ENCODE peak calls at places on chromosomes 13 and 19, in six cellular contexts. U is astrocyte of the cerebellum; A is substantia nigra; X is A549; N is stimulated activated CD8-positive, alpha-beta memory T cell treated with anti-CD3 and anti-CD28 coated beads, Interleukin-4, amount 100 ng/mL, for 1 hour; R is T-helper 17 cell. H is an unnamed sample.

GRCh38 chr13:100694722-100695644 is 20.4 kb upstream of the TMTC4 start:
- DNase-seq in A (peak; percentile 27), U (peak; percentile 80), X (peak; percentile 39), R (no peak), N (no peak), H (peak; percentile 97)

GRCh38 chr13:43383488-43384165 is 360.2 kb downstream of the DNAJC15 start:
- DNase-seq in N (no peak), A (no peak), U (no peak), X (no peak), R (no peak), H (no peak)

GRCh38 chr13:63088226-63088625 is 1672.6 kb upstream of the PCDH20 start:
- DNase-seq in X (no peak), N (no peak), A (peak; percentile 2), R (no peak), U (no peak), H (peak; percentile 75)

GRCh38 chr13:104408733-104409132 is 1342.5 kb upstream of the SLC10A2 start:
- DNase-seq in U (no peak), A (no peak), N (no peak), X (no peak), R (no peak), H (peak; percentile 41)

GRCh38 chr13:40992678-40993077 is 26.4 kb downstream of the ELF1 start:
- DNase-seq in A (no peak), U (no peak), X (no peak), R (no peak), N (no peak), H (no peak)

GRCh38 chr19:30546332-30546731 is 174.1 kb downstream of the ZNF536 start:
- DNase-seq in N (no peak), U (no peak), X (no peak), R (no peak), A (no peak), H (no peak)

GRCh38 chr19:41175825-41176734 is 16.9 kb upstream of the CYP2S1 start:
- DNase-seq in A (peak; percentile 23), R (no peak), N (no peak), U (peak; percentile 50), X (peak; percentile 100), H (peak; percentile 92)

GRCh38 chr13:34216251-34216650 is 398.3 kb downstream of the RFC3 start:
- DNase-seq in A (no peak), R (no peak), X (no peak), N (no peak), U (no peak), H (no peak)

GRCh38 chr13:24221007-24221406 is 60.5 kb downstream of the SPATA13 start:
- DNase-seq in X (peak; percentile 10), U (no peak), A (no peak), N (no peak), R (no peak), H (no peak)

GRCh38 chr19:49614096-49614857 is 23.3 kb downstream of the PRR12 start:
- DNase-seq in X (peak; percentile 71), U (peak; percentile 24), R (no peak), N (no peak), A (no peak), H (peak; percentile 80)

GRCh38 chr19:38497907-38498306 is 64.4 kb downstream of the RYR1 start:
- DNase-seq in U (no peak), R (no peak), A (no peak), N (no peak), X (no peak), H (no peak)

GRCh38 chr13:100106005-100106404 is 17.1 kb downstream of the PCCA start:
- DNase-seq in A (no peak), U (no peak), R (no peak), X (no peak), N (no peak), H (no peak)

GRCh38 chr19:47124937-47125668 is 5.5 kb upstream of the SAE1 start:
- DNase-seq in U (no peak), N (no peak), X (peak; percentile 86), A (no peak), R (no peak), H (peak; percentile 73)

GRCh38 chr13:35499131-35500051 is 22.9 kb upstream of the MAB21L1 start:
- DNase-seq in U (no peak), X (no peak), R (no peak), N (no peak), A (no peak), H (no peak)

H was measured in amniotic epithelial cell.